ENCODE peak calls at places on chromosomes 4 and X, in nine cellular contexts. O, P, S, L, E, G, N, T and I are unnamed samples. For H3K4me1, the result is how much of the 10 kb centered on the place peaks cover.

GRCh38 chrX:51163730-51164129 is 168.9 kb upstream of the NUDT10 start:
- DNase-seq in S (no peak), P (no peak), T (no peak), E (no peak), G (no peak), N (no peak), O (no peak), L (no peak), I (no peak)

GRCh38 chr4:73891739-73892405 is 22.7 kb downstream of the CXCL1 start:
- DNase-seq in E (no peak), P (no peak), T (no peak), N (no peak), G (no peak), O (peak), S (no peak), L (no peak), I (no peak)

GRCh38 chr4:56410247-56410646 is 23.0 kb upstream of the AASDH start:
- DNase-seq in N (no peak), S (peak), E (no peak), O (peak), T (no peak), G (peak), P (peak), L (peak), I (no peak)

GRCh38 chrX:136250191-136251041 is 784 bp downstream of the MAP7D3 start:
- DNase-seq in G (no peak), S (peak), T (no peak), E (no peak), O (peak), N (no peak), P (peak), L (no peak), I (no peak)

GRCh38 chr4:108702960-108703359 is 52.6 kb downstream of the OSTC start:
- DNase-seq in E (no peak), S (no peak), T (peak), P (no peak), L (no peak), N (no peak), G (no peak), O (no peak), I (no peak)

GRCh38 chr4:149709640-149710039 is 106.0 kb downstream of the IQCM start:
- DNase-seq in E (no peak), T (no peak), L (no peak), P (no peak), O (no peak), S (peak), N (no peak), G (no peak), I (no peak)

GRCh38 chr4:121712783-121713182 is 16.0 kb upstream of the ANXA5 start:
- DNase-seq in P (no peak), E (no peak), O (no peak), L (no peak), S (no peak), N (no peak), T (no peak), G (no peak), I (no peak)

GRCh38 chr4:82043809-82044137 is 330.0 kb downstream of the HNRNPD start:
- DNase-seq in O (no peak), E (no peak), P (no peak), S (no peak), G (no peak), N (no peak), L (no peak), T (no peak), I (no peak)

GRCh38 chr4:122099896-122100295 is 52.2 kb upstream of the BLTP1 start:
- DNase-seq in P (no peak), N (no peak), E (no peak), T (no peak), S (peak), O (no peak), L (no peak), G (no peak), I (no peak)

GRCh38 chr4:185682236-185682635 is 129.8 kb downstream of the SORBS2 start:
- DNase-seq in G (no peak), N (no peak), L (no peak), P (no peak), E (no peak), O (no peak), S (peak), T (no peak), I (no peak)

GRCh38 chr4:142354041-142354440 is 492.1 kb downstream of the INPP4B start:
- DNase-seq in P (no peak), G (no peak), L (no peak), N (no peak), O (no peak), E (no peak), S (no peak), T (no peak), I (no peak)

GRCh38 chr4:137531121-137531520 is 1.2 kb downstream of the PCDH18 start:
- DNase-seq in L (no peak), G (peak), E (no peak), T (no peak), O (no peak), S (no peak), N (no peak), P (peak), I (peak)

GRCh38 chr4:138405934-138406567 is 163.9 kb upstream of the SLC7A11 start:
- DNase-seq in P (no peak), S (no peak), T (no peak), N (no peak), O (no peak), E (no peak), L (no peak), G (no peak), I (no peak)

GRCh38 chr4:175998782-175999181 is 66.9 kb upstream of the WDR17 start:
- DNase-seq in N (no peak), O (peak), E (no peak), G (no peak), T (no peak), P (no peak), S (no peak), L (no peak), I (no peak)

GRCh38 chr4:74996996-74997395 is 64.1 kb downstream of the PARM1 start:
- DNase-seq in T (no peak), O (no peak), S (no peak), E (no peak), P (no peak), L (no peak), N (no peak), G (no peak), I (no peak)
- TF ChIP-seq CTCF in T (no peak), O (no peak), S (no peak), E (no peak), P (no peak), L (no peak), N (no peak), G (no peak), I (no peak)

GRCh38 chrX:78822157-78822683 is 74.7 kb downstream of the LPAR4 start:
- DNase-seq in S (no peak), T (no peak), P (no peak), N (no peak), L (no peak), O (no peak), G (no peak), E (no peak), I (no peak)
- H3K4me1 ChIP-seq in S (under half), T (under half), P (under half), N (under half), L (under half), O (under half), G (under half), E (under half), I (under half)

DNA sequence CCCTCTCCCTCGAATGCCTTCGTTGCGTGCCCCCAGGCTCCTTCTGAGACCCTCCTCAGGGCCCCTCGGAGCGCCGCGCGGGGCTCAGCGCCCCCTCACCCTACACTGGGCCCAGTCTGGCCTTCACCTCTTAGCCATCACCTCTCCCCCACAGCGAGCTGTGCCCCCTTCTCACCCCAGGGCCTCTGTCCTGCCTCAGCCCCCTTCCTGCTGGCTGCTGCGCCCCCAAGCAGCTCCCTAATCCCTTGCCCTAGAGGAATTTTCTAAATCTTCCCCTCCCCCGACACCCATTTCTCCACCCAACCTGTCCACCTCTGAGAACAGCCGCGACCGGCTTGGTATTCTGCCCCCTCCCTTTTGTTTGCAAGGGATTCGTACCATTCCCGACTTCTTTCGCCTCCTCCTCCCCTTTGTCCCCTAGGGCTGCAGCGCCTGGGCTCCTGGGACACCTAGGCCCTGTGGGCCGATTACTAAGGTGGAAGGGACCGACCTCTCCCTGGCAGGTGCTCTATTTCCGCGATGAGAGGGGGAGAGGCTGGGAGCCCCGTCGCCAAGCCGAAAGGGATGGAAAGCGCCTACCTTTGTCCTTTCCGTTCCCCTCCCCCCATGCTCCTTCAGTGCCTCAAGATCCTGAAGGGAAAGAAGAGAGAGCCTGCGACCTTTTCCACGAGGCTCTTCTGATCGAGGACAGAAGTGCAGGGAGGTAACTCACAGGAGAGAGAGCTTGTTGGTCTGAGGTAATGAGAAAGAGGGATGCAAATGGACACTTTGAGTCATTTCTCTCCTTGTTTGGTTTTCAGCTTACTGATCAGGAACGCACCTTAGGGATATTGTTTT is 10.9 kb downstream of the DLG3 start:
- DNase-seq in P (no peak), L (no peak), G (no peak), E (peak), N (no peak), S (no peak), O (peak), T (no peak), I (no peak)
- H3K4me3 ChIP-seq in P (peak), L (peak), G (peak), E (peak), N (peak), S (no peak), O (peak), T (peak), I (peak)

DNA sequence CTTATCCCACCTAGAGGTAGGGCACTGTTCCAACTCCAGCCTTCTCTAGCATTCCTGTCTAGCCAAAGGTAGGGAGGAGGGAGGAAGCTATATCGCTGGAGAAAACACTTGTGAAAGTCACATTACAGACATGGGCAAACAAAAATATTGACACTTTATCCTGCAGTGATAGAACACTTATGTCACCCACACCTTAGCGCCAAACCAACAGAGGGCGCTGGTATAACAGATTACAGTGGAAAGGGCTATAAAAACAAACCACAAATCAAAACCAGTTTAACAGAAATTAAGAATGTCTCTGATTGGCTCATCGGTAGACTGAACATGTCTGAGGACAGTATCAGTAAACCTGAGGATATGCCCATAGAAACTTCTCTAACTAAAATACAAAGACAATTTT is 451.3 kb downstream of the TLL1 start:
- DNase-seq in L (no peak), O (peak), P (no peak), G (no peak), T (peak), N (no peak), E (no peak), S (peak), I (no peak)
- TF ChIP-seq CTCF in L (no peak), O (peak), P (no peak), G (no peak), T (peak), N (no peak), E (no peak), S (peak), I (no peak)

GRCh38 chrX:12958059-12958458 is 16.9 kb upstream of the TMSB4X start:
- DNase-seq in S (no peak), O (no peak), G (no peak), N (no peak), E (no peak), T (no peak), L (no peak), P (no peak), I (no peak)
- H3K4me1 ChIP-seq in S (under half), O (under half), G (under half), N (under half), E (under half), T (half or more), L (under half), P (under half), I (half or more)

GRCh38 chr4:18981234-18981615 is 959.7 kb upstream of the LCORL start:
- DNase-seq in G (no peak), S (no peak), T (peak), N (no peak), E (no peak), L (no peak), O (no peak), P (no peak), I (no peak)
- H3K4me3 ChIP-seq in G (no peak), S (no peak), T (peak), N (no peak), E (no peak), L (no peak), O (no peak), P (no peak), I (no peak)

GRCh38 chrX:52426810-52427209 is 58.0 kb downstream of the XAGE2 start:
- DNase-seq in G (no peak), P (no peak), S (no peak), O (no peak), N (no peak), L (no peak), E (no peak), T (no peak), I (no peak)
- TF ChIP-seq CTCF in G (no peak), P (no peak), S (no peak), O (no peak), N (no peak), L (no peak), E (no peak), T (no peak), I (no peak)

GRCh38 chr4:140092094-140092820 is 61.7 kb downstream of the MAML3 start:
- DNase-seq in E (peak), P (no peak), T (no peak), O (peak), G (no peak), L (peak), S (peak), N (no peak), I (peak)
- H3K4me1 ChIP-seq in E (half or more), P (under half), T (under half), O (half or more), G (under half), L (half or more), S (half or more), N (under half), I (half or more)